ENCODE peak calls at places on chromosome 10, in ten cellular contexts. T is cardiac fibroblast; V is activated CD4-positive, alpha-beta T cell treated with anti-CD3 and anti-CD28 coated beads, Interleukin-2, amount 50 U/mL, for 24 hours; B is T-helper 2 cell; X is brain microvascular endothelial cell; S is activated CD8-positive, alpha-beta T cell treated with anti-CD3 and anti-CD28 coated beads for 36 hours; I is GDM1; W is bronchial epithelial cell; A is nephron progenitor cell; H is Peyer's patch. L is an unnamed sample.

GRCh38 chr10:33046792-33047191 is 88.8 kb upstream of the ITGB1 start:
- DNase-seq in T (no peak), V (no peak), B (no peak), X (no peak), S (no peak), I (no peak), W (no peak), A (no peak), H (no peak), L (no peak)

GRCh38 chr10:21926949-21927348 is 76.6 kb downstream of the DNAJC1 start:
- DNase-seq in T (peak; percentile 96), V (no peak), B (no peak), X (peak; percentile 94), S (no peak), I (no peak), W (peak; percentile 93), A (no peak), H (no peak), L (peak; percentile 24)

GRCh38 chr10:61882621-61883375 is 18.7 kb upstream of the ARID5B start:
- DNase-seq in T (no peak), V (peak; percentile 62), B (peak; percentile 54), X (peak; percentile 70), S (peak; percentile 90), I (no peak), W (peak; percentile 77), A (no peak), H (no peak), L (no peak)

GRCh38 chr10:72455889-72456588 is 101.3 kb upstream of the DNAJB12 start:
- DNase-seq in T (peak; percentile 35), V (no peak), B (no peak), X (no peak), S (no peak), I (peak; percentile 1), W (peak; percentile 13), A (no peak), H (no peak), L (no peak)

GRCh38 chr10:15719899-15720634 is at the start of gene ITGA8:
- DNase-seq in T (peak; percentile 26), V (no peak), B (no peak), X (peak; percentile 24), S (peak; percentile 17), I (no peak), W (no peak), A (peak; percentile 75), H (no peak), L (peak; percentile 88)

GRCh38 chr10:8242295-8242872 is 187.9 kb downstream of the GATA3 start:
- DNase-seq in T (no peak), V (no peak), B (peak; percentile 37), X (no peak), S (peak; percentile 94), I (no peak), W (no peak), A (no peak), H (no peak), L (no peak)

GRCh38 chr10:31897506-31897905 is 31.1 kb downstream of the ARHGAP12 start:
- DNase-seq in T (peak; percentile 37), V (no peak), B (no peak), X (no peak), S (no peak), I (no peak), W (no peak), A (no peak), H (no peak), L (no peak)

GRCh38 chr10:132370426-132371340 is 26.3 kb upstream of the PWWP2B start:
- DNase-seq in T (no peak), V (no peak), B (no peak), X (no peak), S (no peak), I (no peak), W (no peak), A (no peak), H (peak; percentile 40), L (no peak)

GRCh38 chr10:123348721-123349120 is 194.5 kb downstream of the BUB3 start:
- DNase-seq in T (no peak), V (no peak), B (no peak), X (no peak), S (no peak), I (no peak), W (peak; percentile 9), A (no peak), H (no peak), L (no peak)

GRCh38 chr10:11653758-11654471 is 42.5 kb upstream of the USP6NL start:
- DNase-seq in T (no peak), V (no peak), B (no peak), X (no peak), S (no peak), I (no peak), W (no peak), A (no peak), H (no peak), L (no peak)

L was measured in upper lobe of left lung.